ENCODE peak calls at places on chromosomes 6 and 20, in four cellular contexts. One of them, this sample, is unnamed.

GRCh38 chr6:154408906-154409500 is 52.4 kb upstream of the IPCEF1 start:
- DNase-seq in astrocyte of the spinal cord: peak
- DNase-seq in brain microvascular endothelial cell: peak
- DNase-seq in tibial nerve: no peak
- DNase-seq in this sample: peak

GRCh38 chr6:87396595-87397392 is 11.0 kb upstream of the CFAP206 start:
- DNase-seq in astrocyte of the spinal cord: no peak
- DNase-seq in brain microvascular endothelial cell: no peak
- DNase-seq in tibial nerve: no peak
- DNase-seq in this sample: no peak

GRCh38 chr20:59455392-59456341 is 148.7 kb upstream of the PHACTR3 start:
- DNase-seq in astrocyte of the spinal cord: no peak
- DNase-seq in brain microvascular endothelial cell: no peak
- DNase-seq in tibial nerve: no peak
- DNase-seq in this sample: peak

GRCh38 chr6:109446072-109446471 is 5.5 kb downstream of the SMPD2 start:
- DNase-seq in astrocyte of the spinal cord: no peak
- DNase-seq in brain microvascular endothelial cell: no peak
- DNase-seq in tibial nerve: no peak
- DNase-seq in this sample: no peak

GRCh38 chr20:15310361-15310760 is 972.9 kb upstream of the FLRT3 start:
- DNase-seq in astrocyte of the spinal cord: no peak
- DNase-seq in brain microvascular endothelial cell: peak
- DNase-seq in tibial nerve: no peak
- DNase-seq in this sample: peak

GRCh38 chr6:7228662-7229375 is 84.2 kb downstream of the SSR1 start:
- DNase-seq in astrocyte of the spinal cord: no peak
- DNase-seq in brain microvascular endothelial cell: no peak
- DNase-seq in tibial nerve: no peak
- DNase-seq in this sample: no peak

GRCh38 chr6:127096167-127096566 is 22.3 kb upstream of the RSPO3 start:
- DNase-seq in astrocyte of the spinal cord: no peak
- DNase-seq in brain microvascular endothelial cell: no peak
- DNase-seq in tibial nerve: no peak
- DNase-seq in this sample: no peak

GRCh38 chr20:8057871-8058270 is 38.3 kb upstream of the TMX4 start:
- DNase-seq in astrocyte of the spinal cord: no peak
- DNase-seq in brain microvascular endothelial cell: no peak
- DNase-seq in tibial nerve: no peak
- DNase-seq in this sample: no peak

GRCh38 chr6:116663308-116663707 is 5.3 kb downstream of the ZUP1 start:
- DNase-seq in astrocyte of the spinal cord: no peak
- DNase-seq in brain microvascular endothelial cell: no peak
- DNase-seq in tibial nerve: no peak
- DNase-seq in this sample: no peak

GRCh38 chr6:114344216-114344970 is 1.6 kb upstream of the HS3ST5 start:
- DNase-seq in astrocyte of the spinal cord: no peak
- DNase-seq in brain microvascular endothelial cell: no peak
- DNase-seq in tibial nerve: no peak
- DNase-seq in this sample: no peak

GRCh38 chr20:44422083-44422482 is 53.6 kb upstream of the TTPAL start:
- DNase-seq in astrocyte of the spinal cord: peak
- DNase-seq in brain microvascular endothelial cell: peak
- DNase-seq in tibial nerve: no peak
- DNase-seq in this sample: peak

GRCh38 chr6:84137051-84137375 is 90.4 kb downstream of the CEP162 start:
- DNase-seq in astrocyte of the spinal cord: peak
- DNase-seq in brain microvascular endothelial cell: peak
- DNase-seq in tibial nerve: no peak
- DNase-seq in this sample: peak

GRCh38 chr20:45052698-45053440 is 48.1 kb downstream of the KCNS1 start:
- DNase-seq in astrocyte of the spinal cord: peak
- DNase-seq in brain microvascular endothelial cell: peak
- DNase-seq in tibial nerve: no peak
- DNase-seq in this sample: peak

GRCh38 chr6:72042088-72042487 is 155.7 kb downstream of the RIMS1 start:
- DNase-seq in astrocyte of the spinal cord: no peak
- DNase-seq in brain microvascular endothelial cell: no peak
- DNase-seq in tibial nerve: no peak
- DNase-seq in this sample: peak
- TF ChIP-seq CTCF in astrocyte of the spinal cord: peak
- TF ChIP-seq CTCF in brain microvascular endothelial cell: peak
- TF ChIP-seq CTCF in tibial nerve: no peak
- TF ChIP-seq CTCF in this sample: peak

GRCh38 chr20:50541606-50542041 is 31.4 kb downstream of the PTPN1 start:
- DNase-seq in astrocyte of the spinal cord: no peak
- DNase-seq in brain microvascular endothelial cell: no peak
- DNase-seq in tibial nerve: no peak
- DNase-seq in this sample: peak
- TF ChIP-seq CTCF in astrocyte of the spinal cord: no peak
- TF ChIP-seq CTCF in brain microvascular endothelial cell: no peak
- TF ChIP-seq CTCF in tibial nerve: no peak
- TF ChIP-seq CTCF in this sample: no peak

GRCh38 chr6:41371461-41371991 is 36.1 kb downstream of the NCR2 start:
- DNase-seq in astrocyte of the spinal cord: peak
- DNase-seq in brain microvascular endothelial cell: peak
- DNase-seq in tibial nerve: no peak
- DNase-seq in this sample: peak
- TF ChIP-seq CTCF in astrocyte of the spinal cord: peak
- TF ChIP-seq CTCF in brain microvascular endothelial cell: peak
- TF ChIP-seq CTCF in tibial nerve: no peak
- TF ChIP-seq CTCF in this sample: peak

GRCh38 chr6:169323221-169323620 is 69.6 kb upstream of the THBS2 start:
- DNase-seq in astrocyte of the spinal cord: no peak
- DNase-seq in brain microvascular endothelial cell: no peak
- DNase-seq in tibial nerve: no peak
- DNase-seq in this sample: no peak

GRCh38 chr6:169328112-169328801 is 74.6 kb upstream of the THBS2 start:
- DNase-seq in astrocyte of the spinal cord: peak
- DNase-seq in brain microvascular endothelial cell: peak
- DNase-seq in tibial nerve: no peak
- DNase-seq in this sample: peak

GRCh38 chr6:169324661-169325459 is 71.2 kb upstream of the THBS2 start:
- DNase-seq in astrocyte of the spinal cord: no peak
- DNase-seq in brain microvascular endothelial cell: no peak
- DNase-seq in tibial nerve: no peak
- DNase-seq in this sample: no peak

GRCh38 chr6:169324086-169324485 is 70.4 kb upstream of the THBS2 start:
- DNase-seq in astrocyte of the spinal cord: no peak
- DNase-seq in brain microvascular endothelial cell: no peak
- DNase-seq in tibial nerve: no peak
- DNase-seq in this sample: no peak

GRCh38 chr6:169326067-169326799 is 72.6 kb upstream of the THBS2 start:
- DNase-seq in astrocyte of the spinal cord: peak
- DNase-seq in brain microvascular endothelial cell: peak
- DNase-seq in tibial nerve: no peak
- DNase-seq in this sample: peak
- TF ChIP-seq CTCF in astrocyte of the spinal cord: peak
- TF ChIP-seq CTCF in brain microvascular endothelial cell: peak
- TF ChIP-seq CTCF in tibial nerve: no peak
- TF ChIP-seq CTCF in this sample: peak

DNA sequence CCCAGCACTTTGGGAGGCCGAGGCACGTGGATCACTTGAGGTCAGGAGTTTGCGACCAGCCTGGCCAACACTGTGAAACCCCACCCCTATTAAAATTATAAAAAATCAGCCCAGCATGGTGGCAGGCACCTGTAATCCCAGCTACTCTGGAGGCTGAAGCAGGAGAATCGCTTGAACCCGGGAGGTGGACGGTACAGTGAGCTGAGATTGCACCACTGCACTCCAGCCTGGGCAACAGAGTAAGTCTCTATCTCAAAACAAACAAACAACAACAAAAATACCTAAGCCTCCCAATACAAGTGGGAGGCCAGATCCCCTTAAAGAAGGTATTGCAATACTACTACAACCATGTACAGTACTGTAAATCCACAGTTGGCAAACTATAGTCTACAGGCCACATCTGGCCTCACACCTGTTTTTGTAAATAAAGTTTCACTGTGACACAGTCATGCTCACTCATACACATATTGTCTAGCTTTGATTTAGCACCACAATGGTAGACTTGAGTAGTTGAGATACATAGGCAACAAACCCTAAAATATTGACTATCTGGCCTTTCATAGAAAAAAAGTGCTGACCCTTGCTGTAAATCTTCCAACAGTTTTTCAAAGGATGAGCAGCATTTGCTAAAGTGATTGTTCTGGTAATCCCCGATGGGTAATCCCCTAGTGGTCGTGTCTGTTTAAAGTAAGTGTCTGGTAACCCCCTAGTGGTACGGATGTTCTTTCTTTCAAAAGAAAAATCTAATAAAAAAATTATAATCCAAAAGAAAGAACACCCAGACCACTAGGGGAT is 202.0 kb downstream of the RNGTT start:
- DNase-seq in astrocyte of the spinal cord: no peak
- DNase-seq in brain microvascular endothelial cell: no peak
- DNase-seq in tibial nerve: no peak
- DNase-seq in this sample: no peak
- TF ChIP-seq CTCF in astrocyte of the spinal cord: no peak
- TF ChIP-seq CTCF in brain microvascular endothelial cell: no peak
- TF ChIP-seq CTCF in tibial nerve: no peak
- TF ChIP-seq CTCF in this sample: peak

GRCh38 chr6:136201735-136202134 is 48.4 kb downstream of the MTFR2 start:
- DNase-seq in astrocyte of the spinal cord: peak
- DNase-seq in brain microvascular endothelial cell: no peak
- DNase-seq in tibial nerve: no peak
- DNase-seq in this sample: peak
- TF ChIP-seq CTCF in astrocyte of the spinal cord: peak
- TF ChIP-seq CTCF in brain microvascular endothelial cell: no peak
- TF ChIP-seq CTCF in tibial nerve: no peak
- TF ChIP-seq CTCF in this sample: peak

GRCh38 chr20:1440024-1440423 is 26.6 kb downstream of the NSFL1C start:
- DNase-seq in astrocyte of the spinal cord: no peak
- DNase-seq in brain microvascular endothelial cell: no peak
- DNase-seq in tibial nerve: no peak
- DNase-seq in this sample: peak
- TF ChIP-seq CTCF in astrocyte of the spinal cord: peak
- TF ChIP-seq CTCF in brain microvascular endothelial cell: peak
- TF ChIP-seq CTCF in tibial nerve: no peak
- TF ChIP-seq CTCF in this sample: peak